ENCODE peak calls at places on chromosomes 11 and 22, in five cellular contexts. L is mucosa of descending colon; H is pancreas; S is suprapubic skin; R is effector memory CD4-positive, alpha-beta T cell. P is an unnamed sample.
A peak's percentile ranks its signal among the peaks of the same experiment; 100 is the strongest.

GRCh38 chr22:46703166-46703995 is 34.7 kb downstream of the CERK start:
- DNase-seq in L (no peak), H (no peak), S (no peak), R (no peak), P (no peak)

GRCh38 chr11:120285256-120285655 is 39.8 kb upstream of the TLCD5 start:
- DNase-seq in L (no peak), H (no peak), S (no peak), R (no peak), P (no peak)

GRCh38 chr11:81987829-81988472 is 745.7 kb downstream of the FAM181B start:
- DNase-seq in L (no peak), H (peak; percentile 26), S (no peak), R (no peak), P (no peak)

GRCh38 chr11:108009497-108010360 is 1.0 kb downstream of the CUL5 start:
- DNase-seq in L (no peak), H (no peak), S (no peak), R (no peak), P (no peak)

GRCh38 chr11:108496643-108497256 is 1.4 kb downstream of the POGLUT3 start:
- DNase-seq in L (no peak), H (no peak), S (no peak), R (no peak), P (no peak)

GRCh38 chr11:114719562-114719961 is 41.2 kb downstream of the NXPE2 start:
- DNase-seq in L (no peak), H (no peak), S (no peak), R (no peak), P (no peak)

GRCh38 chr11:8267831-8268529 is 4.3 kb upstream of the LMO1 start:
- DNase-seq in L (no peak), H (peak; percentile 63), S (peak; percentile 57), R (no peak), P (no peak)

GRCh38 chr22:23862103-23862502 is 4.4 kb downstream of the SLC2A11 start:
- DNase-seq in L (peak; percentile 57), H (no peak), S (no peak), R (no peak), P (peak; percentile 27)

GRCh38 chr11:132111341-132111740 is 740.9 kb downstream of the NTM start:
- DNase-seq in L (no peak), H (no peak), S (no peak), R (no peak), P (no peak)

GRCh38 chr11:122981388-122982264 is at the start of gene BSX:
- DNase-seq in L (peak; percentile 53), H (peak; percentile 68), S (peak; percentile 63), R (peak; percentile 5), P (peak; percentile 65)

GRCh38 chr22:49393526-49393925 is 434.1 kb downstream of the BRD1 start:
- DNase-seq in L (no peak), H (no peak), S (peak; percentile 11), R (no peak), P (no peak)

GRCh38 chr11:77410076-77410827 is 63.6 kb downstream of the PAK1 start:
- DNase-seq in L (no peak), H (no peak), S (no peak), R (no peak), P (no peak)

GRCh38 chr22:46956498-46957215 is 194.2 kb downstream of the TBC1D22A start:
- DNase-seq in L (no peak), H (no peak), S (peak; percentile 37), R (no peak), P (no peak)

GRCh38 chr11:97622795-97623194 is 1233.0 kb downstream of the JRKL start:
- DNase-seq in L (no peak), H (no peak), S (no peak), R (no peak), P (no peak)

DNA sequence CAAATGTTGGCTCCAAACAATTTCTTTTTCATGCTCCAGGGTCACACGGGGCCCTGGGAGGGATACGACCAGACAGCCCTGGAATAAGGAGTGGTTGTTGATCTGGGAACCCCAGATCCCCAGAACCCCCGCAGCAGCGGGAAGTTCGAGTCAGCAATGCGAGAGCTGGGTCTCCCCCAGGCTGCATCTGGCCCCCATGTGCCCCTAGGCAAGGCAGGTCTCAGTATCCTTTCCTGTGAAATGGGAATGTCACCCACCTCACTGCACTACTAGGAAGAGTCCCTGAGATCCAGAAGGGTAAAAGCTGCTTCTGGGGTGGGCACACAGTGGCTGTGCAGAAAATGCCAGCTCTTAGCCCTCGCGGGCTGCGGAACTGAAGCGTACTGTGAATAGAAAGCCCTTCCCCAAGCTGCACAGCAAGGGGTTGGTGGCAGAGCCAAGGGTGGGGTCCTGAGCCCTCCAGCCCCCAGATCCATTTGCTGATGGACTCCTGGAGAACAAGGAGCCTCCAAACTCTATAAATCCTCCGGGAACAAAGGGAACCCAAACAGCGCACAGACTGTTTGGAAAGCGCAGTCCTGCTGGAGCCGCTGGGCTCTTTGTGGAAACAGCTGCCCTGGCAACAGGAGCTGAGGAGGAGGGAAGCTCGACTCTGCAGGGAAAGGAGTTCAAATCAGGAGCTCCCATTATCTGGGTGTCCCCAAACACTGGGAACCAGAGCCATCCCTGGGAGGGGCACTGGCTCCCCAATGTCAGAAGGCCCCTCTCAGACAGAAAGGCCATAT is 68.2 kb upstream of the SHISAL1 start:
- DNase-seq in L (no peak), H (no peak), S (peak; percentile 19), R (no peak), P (no peak)
- H3K4me3 ChIP-seq in L (no peak overlapping the region), H (no peak overlapping the region), S (no peak overlapping the region), R (no peak overlapping the region), P (no peak overlapping the region)

GRCh38 chr22:42757475-42757874 is 36.8 kb upstream of the A4GALT start:
- DNase-seq in L (no peak), H (no peak), S (no peak), R (no peak), P (no peak)
- H3K4me1 ChIP-seq in L (no peaks in the 10 kb centered on the region), H (no peaks in the 10 kb centered on the region), S (peaks cover 17% of the 10 kb centered on the region), R (no peaks in the 10 kb centered on the region), P (no peaks in the 10 kb centered on the region)

GRCh38 chr22:48265000-48265625 is 1502.7 kb downstream of the TBC1D22A start:
- DNase-seq in L (no peak), H (no peak), S (no peak), R (no peak), P (no peak)
- H3K9me3 ChIP-seq in L (no peaks in the 10 kb centered on the region), H (no peaks in the 10 kb centered on the region), S (no peaks in the 10 kb centered on the region), R (no peaks in the 10 kb centered on the region), P (no peaks in the 10 kb centered on the region)

DNA sequence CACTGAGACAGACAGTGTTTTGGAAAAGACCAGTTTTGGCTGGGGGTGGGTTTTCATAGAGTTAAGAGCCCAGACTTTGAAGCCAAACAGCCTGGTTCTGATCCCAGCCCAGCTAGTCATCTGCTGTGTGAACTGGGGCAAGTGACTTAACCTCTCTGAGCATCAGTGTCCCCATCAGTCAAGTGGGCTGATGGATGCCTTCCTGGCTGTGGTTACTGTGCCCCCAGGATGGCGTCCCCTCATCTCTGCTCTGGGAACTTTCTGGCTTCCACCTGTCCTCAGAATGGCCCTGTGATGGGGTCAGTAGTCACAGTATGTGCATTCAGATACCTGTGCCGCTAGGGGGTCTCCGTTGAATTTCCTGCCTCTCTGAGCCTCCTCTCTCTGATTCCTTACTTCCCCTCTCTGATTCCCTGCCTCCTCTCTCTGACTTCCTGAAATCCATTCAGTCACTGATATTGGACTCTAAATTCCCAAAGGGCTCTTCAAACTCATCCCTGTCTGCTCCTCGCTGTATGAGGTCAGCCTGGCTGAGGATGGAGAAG is 2.4 kb downstream of the RASD2 start:
- DNase-seq in L (no peak), H (no peak), S (no peak), R (no peak), P (no peak)
- H3K4me3 ChIP-seq in L (no peak overlapping the region), H (no peak overlapping the region), S (no peak overlapping the region), R (no peak overlapping the region), P (no peak overlapping the region)

DNA sequence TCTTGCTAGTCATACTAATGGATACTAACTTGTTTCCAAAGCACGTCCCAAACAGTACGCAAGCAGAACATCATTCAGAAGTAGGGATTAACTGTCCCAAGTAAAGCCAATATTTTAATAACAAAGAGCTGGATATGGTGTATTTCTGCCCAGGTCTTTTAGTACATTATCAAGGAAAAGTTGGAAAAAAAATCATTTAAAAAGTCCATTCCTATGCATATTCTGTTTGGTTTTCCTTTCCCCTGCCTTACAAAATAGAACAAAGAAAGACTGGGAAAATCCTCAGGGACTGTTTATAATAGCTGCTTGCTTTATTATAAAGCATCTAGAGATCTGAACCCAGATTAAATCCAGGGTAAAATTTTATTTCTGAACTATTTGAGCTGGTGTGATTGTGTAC is 83.9 kb downstream of the UVRAG start:
- DNase-seq in L (no peak), H (no peak), S (no peak), R (no peak), P (no peak)
- H3K4me1 ChIP-seq in L (no peaks in the 10 kb centered on the region), H (no peaks in the 10 kb centered on the region), S (no peaks in the 10 kb centered on the region), R (no peaks in the 10 kb centered on the region), P (no peaks in the 10 kb centered on the region)

GRCh38 chr11:100080821-100081220 is 606.3 kb upstream of the ARHGAP42 start:
- DNase-seq in L (no peak), H (no peak), S (no peak), R (no peak), P (no peak)
- H3K9me3 ChIP-seq in L (no peaks in the 10 kb centered on the region), H (no peaks in the 10 kb centered on the region), S (no peaks in the 10 kb centered on the region), R (no peaks in the 10 kb centered on the region), P (no peaks in the 10 kb centered on the region)

GRCh38 chr22:41305646-41306045 is 4.3 kb downstream of the ZC3H7B start:
- DNase-seq in L (no peak), H (no peak), S (no peak), R (no peak), P (no peak)
- H3K4me3 ChIP-seq in L (no peak overlapping the region), H (no peak overlapping the region), S (no peak overlapping the region), R (no peak overlapping the region), P (no peak overlapping the region)

GRCh38 chr11:33721984-33722383 is 14.2 kb downstream of the CD59 start:
- DNase-seq in L (no peak), H (no peak), S (no peak), R (no peak), P (no peak)

GRCh38 chr11:33722579-33723234 is 13.5 kb downstream of the CD59 start:
- DNase-seq in L (no peak), H (no peak), S (no peak), R (no peak), P (no peak)

GRCh38 chr11:33721291-33721840 is 14.9 kb downstream of the CD59 start:
- DNase-seq in L (no peak), H (no peak), S (no peak), R (no peak), P (no peak)

GRCh38 chr11:33724644-33725035 is 11.6 kb downstream of the CD59 start:
- DNase-seq in L (peak; percentile 30), H (no peak), S (peak; percentile 78), R (no peak), P (no peak)

DNA sequence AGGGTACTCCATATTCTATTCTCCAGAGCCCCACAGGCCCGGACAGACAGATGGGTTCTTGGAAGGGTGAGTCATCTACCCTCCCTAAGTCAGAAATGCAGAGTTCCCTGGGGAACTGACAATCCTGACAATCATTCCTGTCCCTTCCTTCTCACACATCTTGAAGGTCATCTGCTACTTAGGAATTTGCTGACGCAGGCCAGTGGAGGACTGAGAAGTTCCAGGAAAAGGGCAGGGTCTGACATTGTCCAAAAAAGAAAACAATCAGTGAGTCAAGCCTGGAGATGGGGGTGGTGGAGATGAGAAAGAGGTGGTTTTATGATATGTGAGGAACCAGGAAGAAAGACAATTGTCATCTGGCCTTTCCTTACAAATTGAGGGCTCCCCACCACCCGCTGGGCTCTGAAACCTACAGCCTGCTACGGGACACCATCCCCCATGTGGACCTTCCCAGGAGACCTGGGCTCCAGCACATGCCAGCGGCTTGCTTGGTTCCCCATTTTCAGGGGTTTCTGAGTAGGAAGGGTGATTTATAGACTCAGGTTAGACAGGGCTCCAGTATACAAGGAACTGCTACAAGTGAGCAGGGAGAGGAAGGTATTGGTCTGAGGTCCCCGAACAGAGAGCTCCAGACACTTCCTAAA is 12.9 kb downstream of the CD59 start:
- DNase-seq in L (no peak), H (no peak), S (peak; percentile 81), R (no peak), P (no peak)
- H3K4me1 ChIP-seq in L (peaks cover 14% of the 10 kb centered on the region), H (no peaks in the 10 kb centered on the region), S (peaks cover 81% of the 10 kb centered on the region), R (no peaks in the 10 kb centered on the region), P (no peaks in the 10 kb centered on the region)